ENCODE peak calls at places on chromosomes 2 and 18, in ten cellular contexts. F is IMR-90; W is K562; I is small intestine; G is fibroblast of lung; E is CD8-positive, alpha-beta T cell; D is astrocyte; A is GM23248; X is cardiac muscle cell; B is Panc1. U is an unnamed sample.

GRCh38 chr18:21918693-21919092 is 178.1 kb downstream of the MIB1 start:
- DNase-seq in F (no peak), W (no peak), I (no peak), G (no peak), E (no peak), D (no peak), A (no peak), X (no peak), B (no peak), U (no peak)

GRCh38 chr18:38427234-38427633 is 861.6 kb upstream of the CELF4 start:
- DNase-seq in F (no peak), W (no peak), I (no peak), G (no peak), E (no peak), D (no peak), A (no peak), X (no peak), B (no peak), U (no peak)

GRCh38 chr18:64116806-64117205 is 32.1 kb downstream of the LINC00305 start:
- DNase-seq in F (no peak), W (no peak), I (no peak), G (no peak), E (no peak), D (no peak), A (no peak), X (no peak), B (no peak), U (no peak)

GRCh38 chr2:221309888-221310287 is 262.2 kb downstream of the EPHA4 start:
- DNase-seq in F (no peak), W (no peak), I (no peak), G (no peak), E (no peak), D (no peak), A (no peak), X (no peak), B (no peak), U (no peak)

GRCh38 chr2:120715356-120715755 is 20.3 kb upstream of the GLI2 start:
- DNase-seq in F (no peak), W (no peak), I (no peak), G (no peak), E (no peak), D (no peak), A (peak; percentile 29), X (no peak), B (no peak), U (no peak)

GRCh38 chr2:23320058-23320457 is 64.9 kb upstream of the KLHL29 start:
- DNase-seq in F (no peak), W (no peak), I (no peak), G (no peak), E (no peak), D (no peak), A (no peak), X (no peak), B (no peak), U (no peak)

GRCh38 chr2:2328847-2329246 is 2.2 kb downstream of the MYT1L start:
- DNase-seq in F (no peak), W (peak; percentile 9), I (peak; percentile 3), G (no peak), E (no peak), D (peak; percentile 0), A (peak; percentile 16), X (no peak), B (no peak), U (no peak)

GRCh38 chr2:240959941-240960308 is 38.5 kb upstream of the SNED1 start:
- DNase-seq in F (no peak), W (no peak), I (no peak), G (no peak), E (no peak), D (no peak), A (no peak), X (no peak), B (no peak), U (no peak)

GRCh38 chr18:10418836-10419235 is 35.6 kb upstream of the APCDD1 start:
- DNase-seq in F (no peak), W (no peak), I (no peak), G (no peak), E (no peak), D (no peak), A (no peak), X (no peak), B (no peak), U (no peak)

GRCh38 chr18:10419420-10420103 is 34.9 kb upstream of the APCDD1 start:
- DNase-seq in F (peak; percentile 66), W (no peak), I (no peak), G (peak; percentile 88), E (no peak), D (peak; percentile 85), A (peak; percentile 52), X (peak; percentile 73), B (no peak), U (no peak)

GRCh38 chr18:10416020-10416419 is 38.4 kb upstream of the APCDD1 start:
- DNase-seq in F (no peak), W (no peak), I (no peak), G (no peak), E (no peak), D (no peak), A (no peak), X (no peak), B (no peak), U (no peak)

GRCh38 chr18:10417679-10418078 is 36.8 kb upstream of the APCDD1 start:
- DNase-seq in F (no peak), W (no peak), I (no peak), G (peak; percentile 50), E (no peak), D (peak; percentile 38), A (no peak), X (no peak), B (no peak), U (no peak)

DNA sequence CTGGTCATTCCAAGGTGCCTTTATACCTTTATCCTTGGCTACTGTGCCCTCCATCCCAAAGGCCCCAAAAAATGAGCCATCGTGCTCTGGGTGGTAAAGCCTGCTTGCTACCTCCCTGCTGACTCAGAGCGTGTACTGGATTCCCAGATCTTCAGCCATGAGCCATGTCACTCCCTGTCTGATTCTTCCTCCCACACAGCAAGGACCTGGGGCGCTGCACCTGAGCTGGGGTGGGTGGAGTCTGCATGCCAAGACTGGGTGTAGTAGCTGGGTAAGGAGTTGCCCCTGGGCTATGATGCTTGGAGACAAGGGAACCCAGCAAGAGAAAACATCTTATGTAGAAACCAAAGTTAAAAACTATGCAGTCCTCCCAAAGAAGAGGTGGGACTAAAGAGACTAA is 37.2 kb upstream of the APCDD1 start:
- DNase-seq in F (no peak), W (no peak), I (no peak), G (no peak), E (no peak), D (no peak), A (no peak), X (no peak), B (no peak), U (no peak)
- H3K27ac ChIP-seq in F (no peak overlapping the region), W (no peak overlapping the region), I (no peak overlapping the region), G (no peak overlapping the region), E (no peak overlapping the region), D (no peak overlapping the region), A (no peak overlapping the region), X (no peak overlapping the region), B (no peak overlapping the region), U (no peak overlapping the region)

DNA sequence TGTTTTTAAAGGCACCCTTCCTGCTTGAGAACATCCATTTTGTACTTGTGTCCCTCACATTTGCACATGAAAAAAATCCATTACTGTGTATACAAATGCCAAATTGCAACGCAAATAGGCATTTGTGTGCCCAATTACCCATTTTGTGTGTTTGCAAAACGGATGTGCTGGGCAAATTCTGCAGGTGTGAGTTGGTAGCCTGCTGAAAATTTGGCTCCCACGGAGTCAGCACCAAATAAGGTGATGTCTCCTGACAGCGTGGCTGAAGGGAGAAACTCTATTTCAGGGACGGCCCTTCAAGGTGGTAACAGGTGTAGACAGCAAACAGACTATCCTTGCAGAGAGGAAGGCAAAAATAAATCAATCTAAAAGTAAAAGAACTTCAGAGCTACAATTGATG is 661.1 kb downstream of the BCL11A start:
- DNase-seq in F (no peak), W (no peak), I (no peak), G (no peak), E (no peak), D (no peak), A (no peak), X (no peak), B (no peak), U (no peak)
- H3K9me3 ChIP-seq in F (no peaks in the 10 kb centered on the region), W (no peaks in the 10 kb centered on the region), I (no peaks in the 10 kb centered on the region), G (no peaks in the 10 kb centered on the region), E (no peaks in the 10 kb centered on the region), D (no peaks in the 10 kb centered on the region), A (no peaks in the 10 kb centered on the region), X (no peaks in the 10 kb centered on the region), B (no peaks in the 10 kb centered on the region), U (no peaks in the 10 kb centered on the region)

GRCh38 chr18:46392576-46392975 is 264.4 kb downstream of the LOXHD1 start:
- DNase-seq in F (no peak), W (no peak), I (no peak), G (no peak), E (no peak), D (no peak), A (no peak), X (no peak), B (no peak), U (no peak)

GRCh38 chr18:46385124-46385523 is 271.9 kb downstream of the LOXHD1 start:
- DNase-seq in F (no peak), W (no peak), I (no peak), G (no peak), E (no peak), D (no peak), A (no peak), X (no peak), B (no peak), U (no peak)

GRCh38 chr18:46388295-46388694 is 268.7 kb downstream of the LOXHD1 start:
- DNase-seq in F (no peak), W (no peak), I (no peak), G (no peak), E (no peak), D (no peak), A (no peak), X (no peak), B (no peak), U (no peak)

GRCh38 chr18:46386788-46387187 is 270.2 kb downstream of the LOXHD1 start:
- DNase-seq in F (no peak), W (no peak), I (no peak), G (peak; percentile 24), E (no peak), D (peak; percentile 14), A (peak; percentile 24), X (peak; percentile 22), B (no peak), U (no peak)

GRCh38 chr18:46387426-46388131 is 269.4 kb downstream of the LOXHD1 start:
- DNase-seq in F (no peak), W (no peak), I (no peak), G (peak; percentile 14), E (no peak), D (no peak), A (no peak), X (peak; percentile 14), B (no peak), U (no peak)
- H3K27ac ChIP-seq in F (no peak overlapping the region), W (no peak overlapping the region), I (no peak overlapping the region), G (no peak overlapping the region), E (no peak overlapping the region), D (no peak overlapping the region), A (no peak overlapping the region), X (peak overlapping the region; percentile 66), B (no peak overlapping the region), U (no peak overlapping the region)

GRCh38 chr2:168330624-168331423 is 83.4 kb upstream of the STK39 start:
- DNase-seq in F (no peak), W (no peak), I (no peak), G (no peak), E (no peak), D (no peak), A (no peak), X (no peak), B (no peak), U (no peak)

GRCh38 chr2:168326578-168326977 is 79.2 kb upstream of the STK39 start:
- DNase-seq in F (no peak), W (no peak), I (peak; percentile 89), G (no peak), E (no peak), D (no peak), A (no peak), X (no peak), B (no peak), U (no peak)

GRCh38 chr2:168323456-168324058 is 76.2 kb upstream of the STK39 start:
- DNase-seq in F (no peak), W (no peak), I (no peak), G (no peak), E (no peak), D (no peak), A (no peak), X (peak; percentile 25), B (no peak), U (no peak)

GRCh38 chr2:168327328-168327727 is 79.9 kb upstream of the STK39 start:
- DNase-seq in F (no peak), W (no peak), I (no peak), G (no peak), E (no peak), D (no peak), A (no peak), X (no peak), B (no peak), U (no peak)

GRCh38 chr2:168328421-168328820 is 81.0 kb upstream of the STK39 start:
- DNase-seq in F (no peak), W (no peak), I (no peak), G (no peak), E (no peak), D (no peak), A (no peak), X (no peak), B (no peak), U (no peak)
- H3K9me3 ChIP-seq in F (no peaks in the 10 kb centered on the region), W (no peaks in the 10 kb centered on the region), I (no peaks in the 10 kb centered on the region), G (no peaks in the 10 kb centered on the region), E (no peaks in the 10 kb centered on the region), D (no peaks in the 10 kb centered on the region), A (no peaks in the 10 kb centered on the region), X (no peaks in the 10 kb centered on the region), B (peaks cover 3% of the 10 kb centered on the region), U (no peaks in the 10 kb centered on the region)